ENCODE peak calls at places on chromosomes 4 and X, in five cellular contexts. N is GM23338, S is transverse colon, O is HCT116, Z is GM12892. D is an unnamed sample.

GRCh38 chr4:107800686-107801085 is 24.0 kb upstream of the SGMS2 start:
- DNase-seq in N (no peak), S (no peak), O (no peak), Z (no peak), D (no peak)

GRCh38 chr4:26288308-26288982 is 32.4 kb upstream of the RBPJ start:
- DNase-seq in N (no peak), S (no peak), O (no peak), Z (no peak), D (no peak)

GRCh38 chr4:110164856-110165255 is 33.6 kb downstream of the ELOVL6 start:
- DNase-seq in N (no peak), S (no peak), O (no peak), Z (no peak), D (no peak)

GRCh38 chr4:186765138-186765537 is 41.5 kb upstream of the FAT1 start:
- DNase-seq in N (peak), S (peak), O (peak), Z (no peak), D (no peak)

GRCh38 chrX:106171293-106171692 is 3.2 kb downstream of the PWWP3B start:
- DNase-seq in N (no peak), S (no peak), O (no peak), Z (no peak), D (no peak)

GRCh38 chr4:152310223-152310622 is 225.7 kb downstream of the FBXW7 start:
- DNase-seq in N (peak), S (no peak), O (no peak), Z (no peak), D (no peak)

GRCh38 chr4:11488657-11489448 is 60.2 kb upstream of the HS3ST1 start:
- DNase-seq in N (peak), S (no peak), O (no peak), Z (no peak), D (no peak)

GRCh38 chrX:119455264-119455663 is 13.0 kb upstream of the SLC25A5 start:
- DNase-seq in N (no peak), S (no peak), O (no peak), Z (no peak), D (no peak)

GRCh38 chrX:155046129-155046810 is 19.6 kb downstream of the FUNDC2 start:
- DNase-seq in N (no peak), S (no peak), O (no peak), Z (no peak), D (no peak)

GRCh38 chr4:4379540-4380087 is 7.3 kb upstream of the NSG1 start:
- DNase-seq in N (no peak), S (no peak), O (no peak), Z (no peak), D (no peak)

GRCh38 chr4:168408620-168409019 is 71.7 kb downstream of the DDX60L start:
- DNase-seq in N (no peak), S (peak), O (peak), Z (no peak), D (no peak)

GRCh38 chr4:7193040-7193958 is 961 bp downstream of the SORCS2 start:
- DNase-seq in N (peak), S (no peak), O (no peak), Z (no peak), D (peak)

GRCh38 chrX:153381684-153382532 is 19.2 kb downstream of the PNMA6E start:
- DNase-seq in N (peak), S (no peak), O (no peak), Z (no peak), D (no peak)

GRCh38 chr4:10124167-10124930 is 7.8 kb upstream of the WDR1 start:
- DNase-seq in N (no peak), S (no peak), O (no peak), Z (no peak), D (no peak)

GRCh38 chrX:39903937-39904336 is 193.8 kb downstream of the BCOR start:
- DNase-seq in N (no peak), S (no peak), O (no peak), Z (no peak), D (no peak)

GRCh38 chr4:4888695-4889094 is 29.2 kb downstream of the MSX1 start:
- DNase-seq in N (peak), S (no peak), O (no peak), Z (no peak), D (no peak)

GRCh38 chr4:168856312-168856711 is 153.7 kb downstream of the CBR4 start:
- DNase-seq in N (no peak), S (no peak), O (no peak), Z (no peak), D (no peak)

GRCh38 chr4:169485084-169485483 is 127.3 kb downstream of the NEK1 start:
- DNase-seq in N (no peak), S (no peak), O (no peak), Z (no peak), D (no peak)

GRCh38 chr4:29277381-29277780 is 1442.8 kb upstream of the PCDH7 start:
- DNase-seq in N (no peak), S (no peak), O (peak), Z (no peak), D (no peak)

GRCh38 chr4:1488357-1488756 is 82.1 kb upstream of the NKX1-1 start:
- DNase-seq in N (no peak), S (no peak), O (no peak), Z (no peak), D (no peak)

GRCh38 chrX:41556958-41557357 is 109.8 kb downstream of the NYX start:
- DNase-seq in N (no peak), S (no peak), O (no peak), Z (no peak), D (no peak)

GRCh38 chr4:14994242-14994641 is 8.0 kb upstream of the CPEB2 start:
- DNase-seq in N (no peak), S (no peak), O (no peak), Z (no peak), D (no peak)

GRCh38 chrX:118257781-118258180 is 88.1 kb upstream of the WDR44 start:
- DNase-seq in N (no peak), S (no peak), O (no peak), Z (no peak), D (no peak)

GRCh38 chrX:48045410-48046311 is 25.8 kb downstream of the ZNF630 start:
- DNase-seq in N (no peak), S (no peak), O (peak), Z (no peak), D (no peak)

GRCh38 chr4:6469144-6469543 is 3.3 kb downstream of the PPP2R2C start:
- DNase-seq in N (no peak), S (no peak), O (no peak), Z (no peak), D (peak)

GRCh38 chrX:107628662-107629532 is 587 bp downstream of the PRPS1 start:
- DNase-seq in N (peak), S (peak), O (no peak), Z (peak), D (peak)

GRCh38 chrX:153772608-153773217 is 8.1 kb upstream of the SRPK3 start:
- DNase-seq in N (no peak), S (no peak), O (no peak), Z (peak), D (peak)

GRCh38 chr4:29151584-29151983 is 1568.6 kb upstream of the PCDH7 start:
- DNase-seq in N (no peak), S (no peak), O (no peak), Z (no peak), D (no peak)

GRCh38 chr4:113616443-113616842 is 145.1 kb downstream of the CAMK2D start:
- DNase-seq in N (no peak), S (no peak), O (no peak), Z (no peak), D (no peak)

GRCh38 chr4:153564630-153565525 is 98.7 kb downstream of the TMEM131L start:
- DNase-seq in N (no peak), S (no peak), O (no peak), Z (no peak), D (no peak)
- TF ChIP-seq POLR2AphosphoS5 in N (no peak), S (no peak), O (no peak), Z (no peak), D (no peak)

GRCh38 chrX:44675364-44676024 is 132.8 kb upstream of the FUNDC1 start:
- DNase-seq in N (no peak), S (no peak), O (no peak), Z (no peak), D (no peak)
- TF ChIP-seq POLR2AphosphoS5 in N (no peak), S (no peak), O (no peak), Z (no peak), D (no peak)

DNA sequence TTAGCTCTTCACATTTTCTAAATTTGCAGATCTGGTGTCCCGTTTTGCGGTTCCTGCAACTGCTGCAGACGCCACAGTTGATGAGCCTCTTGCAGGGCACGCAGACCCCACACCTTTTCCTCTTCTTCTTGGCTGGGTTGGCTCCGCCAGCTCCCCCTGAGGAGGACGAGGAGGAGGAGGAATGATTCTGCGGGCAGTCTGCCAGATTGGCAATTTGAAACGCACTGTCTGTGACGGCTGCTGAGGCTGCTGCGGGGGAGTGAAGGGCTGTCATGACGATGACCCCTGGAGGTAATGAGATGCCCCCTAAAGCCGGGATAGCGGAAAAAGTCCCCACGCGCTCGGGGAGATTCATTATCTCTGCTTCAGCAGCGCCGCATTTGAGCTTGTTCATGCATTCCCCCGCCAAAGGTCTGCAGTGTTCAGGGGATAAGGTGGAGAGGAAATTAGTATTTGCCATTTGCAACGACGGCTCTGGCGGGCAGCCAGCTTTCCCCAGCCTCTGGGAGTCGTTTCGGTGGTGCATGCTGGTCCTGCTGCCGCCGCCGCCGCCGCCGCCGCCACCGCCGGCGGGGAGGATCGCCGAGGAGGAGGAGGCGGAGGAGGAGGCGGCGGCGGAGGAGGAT is 3.8 kb downstream of the CXXC4 start:
- DNase-seq in N (peak), S (peak), O (no peak), Z (no peak), D (peak)
- TF ChIP-seq POLR2AphosphoS5 in N (no peak), S (no peak), O (no peak), Z (peak), D (peak)

GRCh38 chr4:118743867-118744266 is 58.7 kb downstream of the METTL14 start:
- DNase-seq in N (no peak), S (no peak), O (no peak), Z (no peak), D (no peak)

GRCh38 chr4:118742050-118742449 is 56.9 kb downstream of the METTL14 start:
- DNase-seq in N (no peak), S (no peak), O (no peak), Z (no peak), D (no peak)

GRCh38 chr4:118745357-118745756 is 60.2 kb downstream of the METTL14 start:
- DNase-seq in N (no peak), S (no peak), O (no peak), Z (no peak), D (no peak)

GRCh38 chr4:118749347-118749988 is 64.3 kb downstream of the METTL14 start:
- DNase-seq in N (no peak), S (no peak), O (no peak), Z (no peak), D (no peak)

GRCh38 chr4:118746251-118746919 is 61.2 kb downstream of the METTL14 start:
- DNase-seq in N (no peak), S (no peak), O (no peak), Z (no peak), D (no peak)
- TF ChIP-seq POLR2AphosphoS5 in N (no peak), S (no peak), O (no peak), Z (no peak), D (no peak)

DNA sequence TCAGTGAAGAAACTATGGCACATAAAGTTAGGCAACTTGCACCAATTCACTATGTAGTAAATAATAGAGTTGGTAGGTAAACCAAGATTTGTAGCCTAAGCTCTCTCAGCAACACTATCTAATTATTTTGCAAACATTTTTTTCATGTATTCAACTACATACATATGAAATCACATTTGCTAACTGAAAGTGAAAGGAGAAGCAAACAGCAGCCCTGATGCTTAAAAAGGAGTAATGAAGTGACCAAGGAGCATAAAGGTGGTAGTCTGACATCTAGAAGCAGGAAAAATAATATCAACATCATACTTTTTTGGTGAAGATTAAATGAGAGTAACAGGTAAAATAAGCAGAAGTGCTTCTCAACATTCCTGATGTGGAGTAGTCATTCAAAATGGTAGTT is 603.7 kb downstream of the GRXCR1 start:
- DNase-seq in N (no peak), S (no peak), O (no peak), Z (no peak), D (no peak)
- TF ChIP-seq POLR2AphosphoS5 in N (no peak), S (no peak), O (no peak), Z (no peak), D (no peak)

GRCh38 chr4:37684154-37684553 is 2.0 kb downstream of the RELL1 start:
- DNase-seq in N (no peak), S (no peak), O (no peak), Z (no peak), D (no peak)

GRCh38 chr4:37685211-37685725 is 908 bp downstream of the RELL1 start:
- DNase-seq in N (peak), S (peak), O (no peak), Z (no peak), D (no peak)

GRCh38 chr4:37686373-37687174 is at the start of gene RELL1:
- DNase-seq in N (peak), S (peak), O (peak), Z (peak), D (peak)

GRCh38 chr4:37687175-37687525 is 974 bp upstream of the RELL1 start:
- DNase-seq in N (no peak), S (no peak), O (no peak), Z (no peak), D (no peak)

DNA sequence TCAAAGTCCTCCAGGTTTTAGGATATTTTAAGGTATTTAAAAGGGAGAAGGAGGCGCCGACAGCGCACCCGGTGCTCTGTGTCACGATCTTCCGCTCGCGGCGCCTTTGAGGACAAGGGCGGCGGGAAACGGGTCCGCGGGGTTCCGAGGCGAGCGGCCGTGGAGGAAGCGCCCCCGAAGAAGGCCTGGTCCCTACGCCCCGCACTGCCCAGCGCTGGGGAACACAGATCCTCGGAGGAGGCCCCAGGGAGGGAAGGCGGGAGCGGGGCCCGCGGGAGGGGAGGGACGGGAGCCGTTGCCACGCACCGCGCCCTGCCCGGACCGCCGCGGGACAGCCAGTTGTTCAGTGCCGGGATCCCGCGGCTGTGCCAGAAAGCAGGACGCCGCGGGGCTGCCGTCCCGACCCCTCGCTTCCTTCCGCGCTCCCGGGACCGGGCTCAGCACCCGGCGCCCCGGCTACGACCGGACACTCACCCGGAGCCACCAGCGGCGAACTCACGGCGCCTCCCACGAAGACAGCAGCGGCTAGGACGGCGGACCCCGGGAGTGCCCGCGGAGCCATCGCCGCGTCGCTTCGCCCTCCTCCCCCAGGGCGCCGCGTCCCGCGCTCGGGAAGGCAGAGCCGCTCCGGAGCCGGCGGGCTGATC is 327 bp downstream of the RELL1 start:
- DNase-seq in N (peak), S (peak), O (no peak), Z (peak), D (no peak)
- TF ChIP-seq POLR2AphosphoS5 in N (peak), S (peak), O (peak), Z (peak), D (peak)

DNA sequence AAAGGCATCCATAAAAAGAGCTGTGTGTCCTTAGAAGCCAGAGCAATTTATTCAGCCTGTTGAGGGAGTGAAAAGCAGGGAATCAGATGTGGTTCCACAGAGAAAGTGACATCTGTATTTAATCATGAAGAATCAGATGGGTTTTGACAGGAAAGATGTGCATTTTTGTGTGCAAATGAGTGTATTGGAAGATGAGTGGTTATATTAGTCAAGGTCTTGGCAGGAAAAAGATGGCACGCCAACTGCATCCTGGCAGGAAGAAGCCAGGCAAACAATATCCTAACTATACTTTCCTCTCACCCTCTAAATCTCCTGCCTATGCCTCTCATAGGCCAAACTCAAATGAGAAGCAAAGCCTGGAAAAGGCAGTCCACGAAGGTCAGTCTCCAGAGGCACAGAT is 59.1 kb downstream of the SCFD2 start:
- DNase-seq in N (no peak), S (no peak), O (no peak), Z (no peak), D (no peak)
- TF ChIP-seq POLR2AphosphoS5 in N (no peak), S (no peak), O (no peak), Z (no peak), D (no peak)

DNA sequence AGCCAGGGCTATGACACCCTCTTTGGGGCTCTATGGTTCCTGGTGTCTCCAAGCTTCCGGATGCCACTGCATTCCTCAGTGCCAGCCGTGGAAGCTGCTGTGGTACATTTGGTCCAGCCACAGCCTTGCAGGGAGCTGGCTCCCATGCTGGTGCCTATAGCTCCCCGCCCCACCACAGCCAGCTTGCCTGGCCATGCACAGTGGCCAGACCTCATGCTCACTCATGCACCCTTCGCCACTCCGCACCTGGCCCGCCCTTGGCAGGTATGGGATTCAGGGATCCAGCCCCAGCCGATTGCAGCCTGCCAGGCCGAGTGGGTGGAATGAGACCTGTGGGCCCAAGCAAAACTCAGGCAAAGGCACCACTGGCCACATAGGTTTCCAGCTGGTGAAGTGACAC is 354.8 kb downstream of the GRIA2 start:
- DNase-seq in N (no peak), S (no peak), O (no peak), Z (no peak), D (peak)
- TF ChIP-seq POLR2AphosphoS5 in N (no peak), S (no peak), O (no peak), Z (no peak), D (no peak)

GRCh38 chr4:137609693-137610450 is 77.6 kb upstream of the PCDH18 start:
- DNase-seq in N (peak), S (no peak), O (no peak), Z (no peak), D (no peak)
- TF ChIP-seq POLR2AphosphoS5 in N (no peak), S (no peak), O (no peak), Z (no peak), D (no peak)